ENCODE peak calls at places on chromosomes 5 and 9, in four cellular contexts. Y is endothelial cell of umbilical vein; J is IMR-90; Z is CD8-positive, alpha-beta T cell. W is an unnamed sample.

GRCh38 chr5:13249854-13250253 is 694.6 kb downstream of the DNAH5 start:
- DNase-seq in Y (peak; percentile 49), J (no peak), Z (no peak), W (peak; percentile 78)

GRCh38 chr5:75367401-75367800 is 30.4 kb downstream of the HMGCR start:
- DNase-seq in Y (peak; percentile 32), J (peak; percentile 67), Z (no peak), W (peak; percentile 35)

GRCh38 chr9:136626066-136626725 is 36.5 kb upstream of the EGFL7 start:
- DNase-seq in Y (no peak), J (no peak), Z (no peak), W (no peak)

GRCh38 chr5:74949976-74950375 is 83.8 kb upstream of the FAM169A start:
- DNase-seq in Y (no peak), J (no peak), Z (no peak), W (no peak)

GRCh38 chr5:143374496-143375217 is 28.8 kb downstream of the NR3C1 start:
- DNase-seq in Y (no peak), J (peak; percentile 32), Z (no peak), W (no peak)

GRCh38 chr9:113603773-113604172 is 140.2 kb downstream of the RGS3 start:
- DNase-seq in Y (no peak), J (no peak), Z (no peak), W (no peak)

GRCh38 chr5:176612008-176612407 is 2.1 kb upstream of the GPRIN1 start:
- DNase-seq in Y (no peak), J (no peak), Z (no peak), W (no peak)

GRCh38 chr9:8486095-8486494 is 686.5 kb upstream of the DMAC1 start:
- DNase-seq in Y (peak; percentile 8), J (no peak), Z (no peak), W (peak; percentile 68)

GRCh38 chr5:171961117-171961516 is 45.3 kb downstream of the FBXW11 start:
- DNase-seq in Y (no peak), J (no peak), Z (no peak), W (no peak)

GRCh38 chr9:274101-274500 is 59.4 kb downstream of the DOCK8 start:
- DNase-seq in Y (no peak), J (no peak), Z (no peak), W (no peak)

GRCh38 chr9:268616-269015 is 54.0 kb downstream of the DOCK8 start:
- DNase-seq in Y (no peak), J (no peak), Z (no peak), W (no peak)

GRCh38 chr9:266228-266627 is 51.6 kb downstream of the DOCK8 start:
- DNase-seq in Y (no peak), J (no peak), Z (no peak), W (no peak)

GRCh38 chr9:272251-273213 is 57.9 kb downstream of the DOCK8 start:
- DNase-seq in Y (no peak), J (no peak), Z (peak; percentile 71), W (no peak)

GRCh38 chr9:270657-271237 is 56.1 kb downstream of the DOCK8 start:
- DNase-seq in Y (no peak), J (no peak), Z (no peak), W (no peak)
- H3K27ac ChIP-seq in Y (no peak overlapping the region), J (no peak overlapping the region), Z (peak overlapping the region; percentile 84), W (no peak overlapping the region)

GRCh38 chr9:92610470-92611420 is 59.2 kb downstream of the IPPK start:
- DNase-seq in Y (no peak), J (peak; percentile 44), Z (no peak), W (no peak)
- H3K36me3 ChIP-seq in Y (peaks cover 6% of the 10 kb centered on the region), J (peaks cover 20% of the 10 kb centered on the region), Z (peaks cover 6% of the 10 kb centered on the region), W (peaks cover 12% of the 10 kb centered on the region)

DNA sequence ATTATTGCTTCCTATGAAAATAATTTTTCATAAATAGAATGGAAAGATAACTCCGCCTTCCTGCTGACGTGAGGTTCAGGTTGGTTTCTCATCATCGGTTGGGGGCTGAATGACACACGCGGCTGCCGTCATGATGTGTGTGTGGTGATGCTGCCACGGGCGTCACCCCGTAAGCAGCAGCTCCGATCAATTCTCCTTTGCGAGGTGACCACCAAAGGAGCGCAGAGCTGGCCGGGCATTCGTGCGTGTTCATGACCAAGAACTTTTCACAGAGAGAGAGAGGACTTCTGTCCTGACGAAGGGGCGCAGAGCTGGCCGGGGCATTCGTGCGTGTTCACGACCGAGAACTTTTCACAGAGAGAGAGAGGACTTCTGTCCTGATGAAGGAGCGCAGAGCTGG is 30.3 kb downstream of the SURF6 start:
- DNase-seq in Y (no peak), J (no peak), Z (no peak), W (no peak)
- H3K27ac ChIP-seq in Y (no peak overlapping the region), J (no peak overlapping the region), Z (no peak overlapping the region), W (no peak overlapping the region)

GRCh38 chr5:130955041-130955440 is 210.0 kb downstream of the HINT1 start:
- DNase-seq in Y (no peak), J (no peak), Z (no peak), W (no peak)

DNA sequence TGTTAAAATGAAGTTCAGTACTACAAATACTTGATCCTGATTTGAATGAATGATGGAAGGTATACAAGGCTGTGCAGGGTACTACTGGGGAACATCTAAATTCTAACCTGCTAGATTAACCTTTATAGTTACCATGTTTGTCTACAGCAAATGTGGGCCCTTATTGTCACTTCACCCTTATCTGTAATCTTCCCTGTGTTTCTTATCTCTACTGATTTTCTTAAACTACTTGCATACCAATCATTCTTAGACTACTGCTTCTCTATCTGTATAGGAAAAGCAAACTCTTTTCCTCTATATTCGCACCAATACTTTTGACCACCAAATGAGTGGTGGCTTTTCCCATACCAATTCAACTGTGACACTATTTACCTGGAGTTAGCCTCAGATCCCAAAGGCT is 210.7 kb downstream of the HINT1 start:
- DNase-seq in Y (no peak), J (no peak), Z (no peak), W (no peak)
- H3K36me3 ChIP-seq in Y (no peaks in the 10 kb centered on the region), J (no peaks in the 10 kb centered on the region), Z (no peaks in the 10 kb centered on the region), W (no peaks in the 10 kb centered on the region)

GRCh38 chr9:93130861-93131481 is 3.1 kb downstream of the NINJ1 start:
- DNase-seq in Y (peak; percentile 42), J (no peak), Z (no peak), W (no peak)

GRCh38 chr9:93129691-93130500 is 4.2 kb downstream of the NINJ1 start:
- DNase-seq in Y (no peak), J (no peak), Z (no peak), W (no peak)

GRCh38 chr9:93128011-93128714 is 5.9 kb downstream of the NINJ1 start:
- DNase-seq in Y (no peak), J (no peak), Z (no peak), W (no peak)

GRCh38 chr9:93128715-93129224 is 5.3 kb downstream of the NINJ1 start:
- DNase-seq in Y (no peak), J (no peak), Z (no peak), W (no peak)

GRCh38 chr9:93129286-93129685 is 4.8 kb downstream of the NINJ1 start:
- DNase-seq in Y (peak; percentile 77), J (no peak), Z (no peak), W (no peak)
- H3K27ac ChIP-seq in Y (peak overlapping the region; percentile 54), J (no peak overlapping the region), Z (no peak overlapping the region), W (no peak overlapping the region)

DNA sequence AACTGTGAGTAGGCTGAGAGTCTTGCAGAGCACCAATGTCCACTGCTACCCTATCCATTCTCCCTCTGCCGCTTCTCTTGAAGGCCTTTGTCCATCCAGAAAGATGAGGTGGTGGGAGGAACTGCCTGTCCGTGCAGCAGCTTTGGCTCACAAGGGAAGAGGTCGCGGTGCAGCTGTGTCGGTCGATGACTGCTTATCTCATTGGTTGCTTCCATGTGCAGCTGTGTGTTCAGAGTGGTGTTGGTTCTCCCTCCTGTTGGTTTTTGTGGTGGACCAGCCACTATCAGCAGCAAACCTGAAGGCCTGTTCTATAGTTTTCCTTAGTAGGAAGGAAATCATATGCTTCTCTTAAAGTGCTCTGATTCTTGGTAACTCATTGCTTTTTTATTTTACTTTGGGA is 40.7 kb downstream of the SPTAN1 start:
- DNase-seq in Y (no peak), J (no peak), Z (no peak), W (no peak)
- H3K36me3 ChIP-seq in Y (peaks cover 32% of the 10 kb centered on the region), J (peaks cover 65% of the 10 kb centered on the region), Z (peaks cover 55% of the 10 kb centered on the region), W (peaks cover 35% of the 10 kb centered on the region)

DNA sequence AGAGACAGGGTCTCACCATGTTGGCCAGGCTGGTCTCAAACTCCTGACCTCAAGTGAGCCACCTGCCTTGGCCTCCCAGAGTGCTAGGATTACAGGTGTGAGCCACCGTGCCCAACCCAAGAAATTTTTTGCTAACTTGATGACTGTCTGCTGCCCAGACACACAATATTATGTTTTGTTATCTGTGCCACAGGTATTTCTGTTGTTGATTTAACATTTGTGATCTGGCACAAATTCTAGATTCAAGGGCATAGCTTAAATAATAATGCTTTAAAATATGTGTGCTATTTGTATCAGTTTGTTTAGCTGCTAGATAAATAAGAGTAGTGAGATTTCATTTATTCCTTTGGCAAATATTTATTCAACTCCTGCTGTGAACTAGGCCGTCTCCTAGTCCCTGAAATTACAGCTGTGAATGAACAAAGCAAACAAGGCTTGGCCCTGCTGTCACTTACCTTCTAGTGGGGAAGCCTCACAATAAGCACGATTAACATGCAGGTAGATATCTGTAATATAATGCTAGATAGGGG is 35.3 kb downstream of the GAPVD1 start:
- DNase-seq in Y (no peak), J (no peak), Z (no peak), W (no peak)
- H3K27ac ChIP-seq in Y (no peak overlapping the region), J (no peak overlapping the region), Z (no peak overlapping the region), W (no peak overlapping the region)

GRCh38 chr5:1064383-1065142 is 47.3 kb downstream of the SLC12A7 start:
- DNase-seq in Y (no peak), J (no peak), Z (no peak), W (no peak)
- H3K36me3 ChIP-seq in Y (no peaks in the 10 kb centered on the region), J (peaks cover 24% of the 10 kb centered on the region), Z (peaks cover 7% of the 10 kb centered on the region), W (no peaks in the 10 kb centered on the region)

GRCh38 chr9:111064160-111064733 is 26.0 kb upstream of the LPAR1 start:
- DNase-seq in Y (no peak), J (no peak), Z (no peak), W (no peak)
- H3K27ac ChIP-seq in Y (no peak overlapping the region), J (no peak overlapping the region), Z (no peak overlapping the region), W (no peak overlapping the region)

DNA sequence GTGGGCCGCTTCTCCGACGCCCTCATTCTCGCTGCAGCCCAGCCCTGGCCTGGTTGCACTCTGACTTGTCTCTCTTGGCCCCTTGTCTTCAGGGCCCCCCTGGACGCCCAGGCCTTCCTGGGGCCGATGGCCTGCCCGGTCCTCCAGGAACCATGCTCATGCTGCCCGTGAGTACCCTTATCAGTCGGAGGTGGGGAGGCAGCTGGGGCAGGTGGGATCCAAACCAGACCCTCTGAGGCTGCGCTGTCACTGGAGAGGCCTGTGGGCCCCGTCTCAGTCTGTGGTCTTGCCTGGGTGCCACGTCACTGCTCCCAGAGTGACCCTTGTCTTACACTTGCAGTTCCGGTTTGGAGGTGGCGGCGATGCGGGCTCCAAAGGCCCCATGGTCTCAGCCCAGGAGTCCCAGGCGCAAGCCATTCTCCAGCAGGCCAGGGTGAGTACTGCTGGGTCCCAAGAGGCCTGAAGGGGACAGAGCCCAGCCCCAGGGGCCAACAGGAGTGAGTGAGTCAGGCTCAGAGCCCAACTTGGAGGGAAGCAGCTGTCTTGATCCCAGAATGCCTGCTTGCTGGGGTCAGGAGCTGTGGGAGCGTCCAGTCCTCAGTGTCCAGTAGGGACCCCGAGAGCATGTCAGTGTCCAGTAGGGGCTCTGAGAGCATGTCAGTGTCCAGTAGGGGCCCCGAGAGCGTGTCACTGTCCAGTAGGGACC is 109.0 kb downstream of the COL5A1 start:
- DNase-seq in Y (no peak), J (no peak), Z (no peak), W (no peak)
- H3K36me3 ChIP-seq in Y (peaks cover 6% of the 10 kb centered on the region), J (peaks cover 92% of the 10 kb centered on the region), Z (no peaks in the 10 kb centered on the region), W (peaks cover 41% of the 10 kb centered on the region)